ENCODE peak calls at places on chromosomes 1 and 21, in seven cellular contexts. E is GDM1, M is caudate nucleus, I is M059J, T is cardiac fibroblast, J is ureter, B is osteocyte. U is an unnamed sample.

GRCh38 chr1:31239653-31240241 is at the start of gene NKAIN1:
- DNase-seq in E (no peak), M (peak), I (peak), T (peak), J (no peak), B (no peak), U (peak)

GRCh38 chr1:7447093-7447492 is 324.0 kb upstream of the VAMP3 start:
- DNase-seq in E (no peak), M (no peak), I (no peak), T (no peak), J (no peak), B (no peak), U (no peak)

GRCh38 chr21:41426656-41427311 is 745 bp downstream of the MX1 start:
- DNase-seq in E (no peak), M (no peak), I (no peak), T (no peak), J (no peak), B (peak), U (no peak)

GRCh38 chr21:39676054-39676771 is 63.5 kb downstream of the B3GALT5 start:
- DNase-seq in E (no peak), M (no peak), I (peak), T (no peak), J (peak), B (peak), U (peak)

GRCh38 chr1:67888707-67889106 is 55.4 kb upstream of the GNG12 start:
- DNase-seq in E (no peak), M (no peak), I (peak), T (peak), J (no peak), B (no peak), U (peak)

GRCh38 chr1:1423245-1423597 is 2.1 kb upstream of the ANKRD65 start:
- DNase-seq in E (no peak), M (no peak), I (no peak), T (no peak), J (no peak), B (no peak), U (no peak)

GRCh38 chr1:115454835-115455511 is 116.9 kb upstream of the NGF start:
- DNase-seq in E (no peak), M (no peak), I (no peak), T (no peak), J (no peak), B (no peak), U (no peak)

GRCh38 chr1:109491372-109491771 is 2.5 kb upstream of the CYB561D1 start:
- DNase-seq in E (no peak), M (no peak), I (no peak), T (no peak), J (no peak), B (no peak), U (no peak)

GRCh38 chr1:110916669-110917306 is 43.8 kb downstream of the CD53 start:
- DNase-seq in E (peak), M (no peak), I (peak), T (peak), J (peak), B (no peak), U (no peak)

GRCh38 chr1:85460555-85461088 is 4.3 kb downstream of the DDAH1 start:
- DNase-seq in E (no peak), M (no peak), I (no peak), T (no peak), J (peak), B (no peak), U (no peak)

GRCh38 chr1:21904475-21904724 is 32.7 kb downstream of the HSPG2 start:
- DNase-seq in E (no peak), M (no peak), I (no peak), T (no peak), J (peak), B (no peak), U (no peak)

GRCh38 chr1:27503961-27504587 is 14.1 kb upstream of the WASF2 start:
- DNase-seq in E (no peak), M (no peak), I (no peak), T (no peak), J (no peak), B (peak), U (peak)

GRCh38 chr1:219422811-219423598 is 189.9 kb downstream of the ZC3H11B start:
- DNase-seq in E (no peak), M (no peak), I (peak), T (peak), J (no peak), B (no peak), U (no peak)

GRCh38 chr21:18954415-18954972 is 550.9 kb upstream of the TMPRSS15 start:
- DNase-seq in E (no peak), M (no peak), I (no peak), T (no peak), J (no peak), B (no peak), U (no peak)

GRCh38 chr1:100735244-100735643 is 15.7 kb downstream of the VCAM1 start:
- DNase-seq in E (no peak), M (no peak), I (no peak), T (no peak), J (no peak), B (no peak), U (no peak)

GRCh38 chr1:115723756-115724155 is 44.8 kb downstream of the CASQ2 start:
- DNase-seq in E (no peak), M (no peak), I (no peak), T (no peak), J (no peak), B (no peak), U (no peak)

GRCh38 chr1:224959656-224960055 is 30.2 kb downstream of the DNAH14 start:
- DNase-seq in E (no peak), M (no peak), I (no peak), T (no peak), J (no peak), B (no peak), U (no peak)

GRCh38 chr1:32759521-32759980 is 57.0 kb upstream of the SYNC start:
- DNase-seq in E (no peak), M (no peak), I (peak), T (no peak), J (peak), B (no peak), U (no peak)